ENCODE peak calls at places on chromosome 17, in ten cellular contexts. One of them, this sample, is unnamed. For H3K4me1, the result is how much of the 10 kb centered on the place peaks cover.

GRCh38 chr17:65279456-65279855 is 142.3 kb downstream of the RGS9 start:
- DNase-seq in sigmoid colon: no peak
- DNase-seq in uterus: no peak
- DNase-seq in neural progenitor cell: no peak
- DNase-seq in ascending aorta: no peak
- DNase-seq in transverse colon: no peak
- DNase-seq in heart left ventricle: no peak
- DNase-seq in effector memory CD4-positive, alpha-beta T cell: no peak
- DNase-seq in right cardiac atrium: no peak
- DNase-seq in RWPE2: no peak
- DNase-seq in this sample: no peak

GRCh38 chr17:57940217-57940616 is 15.0 kb downstream of the CUEDC1 start:
- DNase-seq in sigmoid colon: no peak
- DNase-seq in uterus: no peak
- DNase-seq in neural progenitor cell: no peak
- DNase-seq in ascending aorta: no peak
- DNase-seq in transverse colon: no peak
- DNase-seq in heart left ventricle: no peak
- DNase-seq in effector memory CD4-positive, alpha-beta T cell: no peak
- DNase-seq in right cardiac atrium: no peak
- DNase-seq in RWPE2: no peak
- DNase-seq in this sample: no peak

GRCh38 chr17:64354824-64355535 is 35.7 kb downstream of the PECAM1 start:
- DNase-seq in sigmoid colon: no peak
- DNase-seq in uterus: no peak
- DNase-seq in neural progenitor cell: no peak
- DNase-seq in ascending aorta: no peak
- DNase-seq in transverse colon: no peak
- DNase-seq in heart left ventricle: no peak
- DNase-seq in effector memory CD4-positive, alpha-beta T cell: no peak
- DNase-seq in right cardiac atrium: no peak
- DNase-seq in RWPE2: peak
- DNase-seq in this sample: no peak

GRCh38 chr17:5800646-5801045 is 216.3 kb upstream of the NLRP1 start:
- DNase-seq in sigmoid colon: no peak
- DNase-seq in uterus: no peak
- DNase-seq in neural progenitor cell: no peak
- DNase-seq in ascending aorta: no peak
- DNase-seq in transverse colon: no peak
- DNase-seq in heart left ventricle: no peak
- DNase-seq in effector memory CD4-positive, alpha-beta T cell: no peak
- DNase-seq in right cardiac atrium: no peak
- DNase-seq in RWPE2: no peak
- DNase-seq in this sample: no peak

GRCh38 chr17:81510524-81510797 is 2.1 kb downstream of the ACTG1 start:
- DNase-seq in sigmoid colon: no peak
- DNase-seq in uterus: no peak
- DNase-seq in neural progenitor cell: no peak
- DNase-seq in ascending aorta: no peak
- DNase-seq in transverse colon: no peak
- DNase-seq in heart left ventricle: no peak
- DNase-seq in effector memory CD4-positive, alpha-beta T cell: no peak
- DNase-seq in right cardiac atrium: no peak
- DNase-seq in RWPE2: no peak
- DNase-seq in this sample: no peak

GRCh38 chr17:50312311-50312710 is 33.6 kb upstream of the XYLT2 start:
- DNase-seq in sigmoid colon: no peak
- DNase-seq in uterus: no peak
- DNase-seq in neural progenitor cell: no peak
- DNase-seq in ascending aorta: no peak
- DNase-seq in transverse colon: no peak
- DNase-seq in heart left ventricle: no peak
- DNase-seq in effector memory CD4-positive, alpha-beta T cell: no peak
- DNase-seq in right cardiac atrium: no peak
- DNase-seq in RWPE2: no peak
- DNase-seq in this sample: no peak

GRCh38 chr17:56723471-56723870 is 110.2 kb downstream of the C17orf67 start:
- DNase-seq in sigmoid colon: no peak
- DNase-seq in uterus: no peak
- DNase-seq in neural progenitor cell: no peak
- DNase-seq in ascending aorta: no peak
- DNase-seq in transverse colon: no peak
- DNase-seq in heart left ventricle: no peak
- DNase-seq in effector memory CD4-positive, alpha-beta T cell: no peak
- DNase-seq in right cardiac atrium: no peak
- DNase-seq in RWPE2: no peak
- DNase-seq in this sample: no peak

GRCh38 chr17:2071421-2072281 is 16.7 kb downstream of the HIC1 start:
- DNase-seq in sigmoid colon: peak
- DNase-seq in uterus: peak
- DNase-seq in neural progenitor cell: no peak
- DNase-seq in ascending aorta: no peak
- DNase-seq in transverse colon: peak
- DNase-seq in heart left ventricle: peak
- DNase-seq in effector memory CD4-positive, alpha-beta T cell: no peak
- DNase-seq in right cardiac atrium: peak
- DNase-seq in RWPE2: no peak
- DNase-seq in this sample: no peak

GRCh38 chr17:63476857-63477470 is at the start of gene ACE:
- DNase-seq in sigmoid colon: no peak
- DNase-seq in uterus: no peak
- DNase-seq in neural progenitor cell: peak
- DNase-seq in ascending aorta: no peak
- DNase-seq in transverse colon: peak
- DNase-seq in heart left ventricle: peak
- DNase-seq in effector memory CD4-positive, alpha-beta T cell: peak
- DNase-seq in right cardiac atrium: peak
- DNase-seq in RWPE2: no peak
- DNase-seq in this sample: no peak

GRCh38 chr17:68431661-68432071 is 25.6 kb downstream of the WIPI1 start:
- DNase-seq in sigmoid colon: no peak
- DNase-seq in uterus: no peak
- DNase-seq in neural progenitor cell: peak
- DNase-seq in ascending aorta: no peak
- DNase-seq in transverse colon: no peak
- DNase-seq in heart left ventricle: no peak
- DNase-seq in effector memory CD4-positive, alpha-beta T cell: no peak
- DNase-seq in right cardiac atrium: no peak
- DNase-seq in RWPE2: no peak
- DNase-seq in this sample: no peak

GRCh38 chr17:59361386-59361785 is 29.9 kb downstream of the YPEL2 start:
- DNase-seq in sigmoid colon: no peak
- DNase-seq in uterus: no peak
- DNase-seq in neural progenitor cell: no peak
- DNase-seq in ascending aorta: no peak
- DNase-seq in transverse colon: no peak
- DNase-seq in heart left ventricle: no peak
- DNase-seq in effector memory CD4-positive, alpha-beta T cell: no peak
- DNase-seq in right cardiac atrium: no peak
- DNase-seq in RWPE2: no peak
- DNase-seq in this sample: no peak
- H3K4me1 ChIP-seq in sigmoid colon: half or more
- H3K4me1 ChIP-seq in uterus: under half
- H3K4me1 ChIP-seq in neural progenitor cell: half or more
- H3K4me1 ChIP-seq in ascending aorta: half or more
- H3K4me1 ChIP-seq in transverse colon: under half
- H3K4me1 ChIP-seq in heart left ventricle: half or more
- H3K4me1 ChIP-seq in effector memory CD4-positive, alpha-beta T cell: half or more
- H3K4me1 ChIP-seq in right cardiac atrium: under half
- H3K4me1 ChIP-seq in RWPE2: under half
- H3K4me1 ChIP-seq in this sample: half or more

GRCh38 chr17:20200016-20200788 is 191.0 kb downstream of the SPECC1 start:
- DNase-seq in sigmoid colon: no peak
- DNase-seq in uterus: no peak
- DNase-seq in neural progenitor cell: peak
- DNase-seq in ascending aorta: no peak
- DNase-seq in transverse colon: no peak
- DNase-seq in heart left ventricle: no peak
- DNase-seq in effector memory CD4-positive, alpha-beta T cell: no peak
- DNase-seq in right cardiac atrium: no peak
- DNase-seq in RWPE2: no peak
- DNase-seq in this sample: no peak

GRCh38 chr17:20203021-20203420 is 193.9 kb downstream of the SPECC1 start:
- DNase-seq in sigmoid colon: no peak
- DNase-seq in uterus: no peak
- DNase-seq in neural progenitor cell: no peak
- DNase-seq in ascending aorta: no peak
- DNase-seq in transverse colon: no peak
- DNase-seq in heart left ventricle: no peak
- DNase-seq in effector memory CD4-positive, alpha-beta T cell: no peak
- DNase-seq in right cardiac atrium: no peak
- DNase-seq in RWPE2: no peak
- DNase-seq in this sample: no peak

GRCh38 chr17:20201059-20201458 is 191.9 kb downstream of the SPECC1 start:
- DNase-seq in sigmoid colon: no peak
- DNase-seq in uterus: no peak
- DNase-seq in neural progenitor cell: no peak
- DNase-seq in ascending aorta: no peak
- DNase-seq in transverse colon: no peak
- DNase-seq in heart left ventricle: no peak
- DNase-seq in effector memory CD4-positive, alpha-beta T cell: no peak
- DNase-seq in right cardiac atrium: no peak
- DNase-seq in RWPE2: no peak
- DNase-seq in this sample: no peak

GRCh38 chr17:20203761-20204263 is 194.7 kb downstream of the SPECC1 start:
- DNase-seq in sigmoid colon: no peak
- DNase-seq in uterus: no peak
- DNase-seq in neural progenitor cell: peak
- DNase-seq in ascending aorta: no peak
- DNase-seq in transverse colon: no peak
- DNase-seq in heart left ventricle: no peak
- DNase-seq in effector memory CD4-positive, alpha-beta T cell: no peak
- DNase-seq in right cardiac atrium: no peak
- DNase-seq in RWPE2: no peak
- DNase-seq in this sample: no peak

DNA sequence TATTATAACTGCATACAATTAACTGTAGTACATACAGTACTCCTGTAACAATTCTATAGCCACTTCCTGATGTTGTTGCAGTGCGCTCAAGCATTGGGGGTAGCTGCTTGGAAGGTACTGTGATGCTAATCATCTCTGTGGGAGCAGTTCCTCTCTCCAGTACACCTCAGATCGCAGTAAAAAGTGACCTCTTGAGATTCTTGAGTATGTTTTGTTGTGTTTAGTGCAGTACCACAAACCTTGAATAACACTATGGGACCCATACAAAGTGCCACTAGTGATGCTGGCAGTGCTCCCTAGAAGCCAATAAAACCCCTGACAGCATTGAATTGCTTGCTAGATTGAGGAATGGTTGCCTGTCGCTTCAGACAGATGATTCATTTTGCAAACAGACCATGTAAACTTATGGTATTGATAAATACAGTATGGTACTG is 193.0 kb downstream of the SPECC1 start:
- DNase-seq in sigmoid colon: no peak
- DNase-seq in uterus: no peak
- DNase-seq in neural progenitor cell: peak
- DNase-seq in ascending aorta: no peak
- DNase-seq in transverse colon: peak
- DNase-seq in heart left ventricle: no peak
- DNase-seq in effector memory CD4-positive, alpha-beta T cell: no peak
- DNase-seq in right cardiac atrium: no peak
- DNase-seq in RWPE2: no peak
- DNase-seq in this sample: no peak
- H3K4me1 ChIP-seq in sigmoid colon: under half
- H3K4me1 ChIP-seq in uterus: under half
- H3K4me1 ChIP-seq in neural progenitor cell: under half
- H3K4me1 ChIP-seq in ascending aorta: under half
- H3K4me1 ChIP-seq in transverse colon: under half
- H3K4me1 ChIP-seq in heart left ventricle: under half
- H3K4me1 ChIP-seq in effector memory CD4-positive, alpha-beta T cell: under half
- H3K4me1 ChIP-seq in right cardiac atrium: under half
- H3K4me1 ChIP-seq in RWPE2: half or more
- H3K4me1 ChIP-seq in this sample: under half

DNA sequence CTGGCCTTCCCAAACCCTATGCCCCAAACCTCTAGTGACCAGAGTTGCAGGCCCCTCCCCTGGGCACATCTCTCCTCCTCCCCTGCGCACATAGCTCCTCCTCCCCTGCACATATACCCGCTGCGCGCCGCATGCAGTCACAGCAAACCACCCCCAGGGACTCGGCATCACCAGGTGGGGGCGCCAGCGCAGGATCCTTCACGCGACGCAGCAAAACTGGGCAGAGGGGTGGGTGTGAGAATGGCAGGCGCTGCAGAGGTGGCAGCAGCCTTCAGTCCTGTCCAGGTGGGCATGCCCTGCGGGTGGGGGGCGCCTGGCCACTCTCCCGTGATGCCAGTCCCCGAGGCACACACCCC is 5.6 kb downstream of the CORO6 start:
- DNase-seq in sigmoid colon: peak
- DNase-seq in uterus: no peak
- DNase-seq in neural progenitor cell: peak
- DNase-seq in ascending aorta: peak
- DNase-seq in transverse colon: peak
- DNase-seq in heart left ventricle: no peak
- DNase-seq in effector memory CD4-positive, alpha-beta T cell: peak
- DNase-seq in right cardiac atrium: peak
- DNase-seq in RWPE2: no peak
- DNase-seq in this sample: peak
- H3K4me1 ChIP-seq in sigmoid colon: half or more
- H3K4me1 ChIP-seq in uterus: under half
- H3K4me1 ChIP-seq in neural progenitor cell: under half
- H3K4me1 ChIP-seq in ascending aorta: under half
- H3K4me1 ChIP-seq in transverse colon: half or more
- H3K4me1 ChIP-seq in heart left ventricle: half or more
- H3K4me1 ChIP-seq in effector memory CD4-positive, alpha-beta T cell: half or more
- H3K4me1 ChIP-seq in right cardiac atrium: under half
- H3K4me1 ChIP-seq in RWPE2: under half
- H3K4me1 ChIP-seq in this sample: under half

GRCh38 chr17:76844846-76845245 is 23.4 kb upstream of the MGAT5B start:
- DNase-seq in sigmoid colon: no peak
- DNase-seq in uterus: no peak
- DNase-seq in neural progenitor cell: no peak
- DNase-seq in ascending aorta: no peak
- DNase-seq in transverse colon: no peak
- DNase-seq in heart left ventricle: no peak
- DNase-seq in effector memory CD4-positive, alpha-beta T cell: no peak
- DNase-seq in right cardiac atrium: no peak
- DNase-seq in RWPE2: no peak
- DNase-seq in this sample: no peak

GRCh38 chr17:76843703-76844484 is 24.3 kb upstream of the MGAT5B start:
- DNase-seq in sigmoid colon: no peak
- DNase-seq in uterus: no peak
- DNase-seq in neural progenitor cell: no peak
- DNase-seq in ascending aorta: no peak
- DNase-seq in transverse colon: no peak
- DNase-seq in heart left ventricle: no peak
- DNase-seq in effector memory CD4-positive, alpha-beta T cell: no peak
- DNase-seq in right cardiac atrium: no peak
- DNase-seq in RWPE2: no peak
- DNase-seq in this sample: no peak

GRCh38 chr17:76841776-76842405 is 26.3 kb upstream of the MGAT5B start:
- DNase-seq in sigmoid colon: no peak
- DNase-seq in uterus: no peak
- DNase-seq in neural progenitor cell: peak
- DNase-seq in ascending aorta: no peak
- DNase-seq in transverse colon: no peak
- DNase-seq in heart left ventricle: no peak
- DNase-seq in effector memory CD4-positive, alpha-beta T cell: no peak
- DNase-seq in right cardiac atrium: no peak
- DNase-seq in RWPE2: no peak
- DNase-seq in this sample: no peak

GRCh38 chr17:76845524-76845923 is 22.7 kb upstream of the MGAT5B start:
- DNase-seq in sigmoid colon: no peak
- DNase-seq in uterus: no peak
- DNase-seq in neural progenitor cell: no peak
- DNase-seq in ascending aorta: no peak
- DNase-seq in transverse colon: no peak
- DNase-seq in heart left ventricle: no peak
- DNase-seq in effector memory CD4-positive, alpha-beta T cell: no peak
- DNase-seq in right cardiac atrium: no peak
- DNase-seq in RWPE2: no peak
- DNase-seq in this sample: no peak

GRCh38 chr17:76844485-76844829 is 23.7 kb upstream of the MGAT5B start:
- DNase-seq in sigmoid colon: no peak
- DNase-seq in uterus: no peak
- DNase-seq in neural progenitor cell: no peak
- DNase-seq in ascending aorta: no peak
- DNase-seq in transverse colon: no peak
- DNase-seq in heart left ventricle: no peak
- DNase-seq in effector memory CD4-positive, alpha-beta T cell: no peak
- DNase-seq in right cardiac atrium: no peak
- DNase-seq in RWPE2: no peak
- DNase-seq in this sample: no peak
- H3K4me1 ChIP-seq in sigmoid colon: under half
- H3K4me1 ChIP-seq in uterus: under half
- H3K4me1 ChIP-seq in neural progenitor cell: under half
- H3K4me1 ChIP-seq in ascending aorta: under half
- H3K4me1 ChIP-seq in transverse colon: under half
- H3K4me1 ChIP-seq in heart left ventricle: under half
- H3K4me1 ChIP-seq in effector memory CD4-positive, alpha-beta T cell: under half
- H3K4me1 ChIP-seq in right cardiac atrium: under half
- H3K4me1 ChIP-seq in RWPE2: under half
- H3K4me1 ChIP-seq in this sample: under half

This sample was measured in esophagus squamous epithelium.